ENCODE peak calls at places on chromosomes 11 and 22, in four cellular contexts. P, K, E and N are unnamed samples.

GRCh38 chr11:71936825-71937224 is 8.0 kb downstream of the RNF121 start:
- DNase-seq in P (no peak), E (no peak), K (no peak), N (no peak)

GRCh38 chr11:45092901-45093760 is 53.3 kb upstream of the PRDM11 start:
- DNase-seq in E (no peak), P (no peak), K (peak; percentile 55), N (peak; percentile 62)

GRCh38 chr11:74472030-74472429 is 4.7 kb upstream of the KCNE3 start:
- DNase-seq in K (no peak), E (no peak), P (no peak), N (no peak)

GRCh38 chr22:50274311-50274710 is 4.1 kb upstream of the MAPK11 start:
- DNase-seq in P (peak; percentile 54), K (peak; percentile 43), E (peak; percentile 55), N (peak; percentile 81)

GRCh38 chr11:129447654-129448239 is 72.1 kb downstream of the BARX2 start:
- DNase-seq in P (no peak), E (no peak), K (no peak), N (no peak)

GRCh38 chr11:113603277-113604059 is 102.6 kb downstream of the TMPRSS5 start:
- DNase-seq in P (no peak), K (no peak), E (no peak), N (peak; percentile 84)

GRCh38 chr11:19493446-19493845 is 219.2 kb upstream of the NAV2 start:
- DNase-seq in K (no peak), P (no peak), E (no peak), N (no peak)

GRCh38 chr11:64611961-64612646 is 21.1 kb downstream of the SLC22A12 start:
- DNase-seq in K (no peak), E (no peak), P (no peak), N (no peak)

GRCh38 chr11:79265756-79266322 is 175.0 kb downstream of the TENM4 start:
- DNase-seq in E (no peak), P (no peak), K (no peak), N (no peak)

GRCh38 chr11:57131080-57131790 is 50.5 kb upstream of the LRRC55 start:
- DNase-seq in E (no peak), P (no peak), K (no peak), N (peak; percentile 35)

GRCh38 chr11:69540118-69541000 is 58.9 kb downstream of the LINC01488 start:
- DNase-seq in K (no peak), E (no peak), P (no peak), N (no peak)

GRCh38 chr22:26573026-26573662 is 16.8 kb downstream of the TPST2 start:
- DNase-seq in K (no peak), P (no peak), E (no peak), N (peak; percentile 64)

GRCh38 chr11:72812604-72812967 is 1.6 kb upstream of the ATG16L2 start:
- DNase-seq in E (peak; percentile 69), P (no peak), K (no peak), N (no peak)

GRCh38 chr22:40443675-40444482 is 73.5 kb downstream of the SGSM3 start:
- DNase-seq in K (no peak), P (no peak), E (no peak), N (no peak)

GRCh38 chr11:5684627-5685362 is at the start of gene TRIM5:
- DNase-seq in P (peak; percentile 85), K (peak; percentile 77), E (no peak), N (peak; percentile 84)

GRCh38 chr22:23533771-23534191 is 46.3 kb downstream of the IGLL1 start:
- DNase-seq in P (no peak), K (no peak), E (no peak), N (no peak)

GRCh38 chr11:102462610-102463009 is 10.0 kb upstream of the TMEM123 start:
- DNase-seq in E (no peak), P (no peak), K (no peak), N (no peak)

GRCh38 chr11:57387284-57388030 is 3.0 kb downstream of the PRG2 start:
- DNase-seq in E (peak; percentile 7), K (no peak), P (no peak), N (peak; percentile 67)

GRCh38 chr22:26438006-26438405 is 8.9 kb downstream of the ASPHD2 start:
- DNase-seq in P (no peak), K (no peak), E (no peak), N (no peak)

GRCh38 chr11:35486446-35486845 is 39.0 kb downstream of the PAMR1 start:
- DNase-seq in P (no peak), K (no peak), E (no peak), N (no peak)

GRCh38 chr22:33842421-33843094 is 77.7 kb downstream of the LARGE1 start:
- DNase-seq in P (no peak), K (no peak), E (no peak), N (no peak)

GRCh38 chr11:83680351-83680750 is 394.2 kb upstream of the CCDC90B start:
- DNase-seq in K (no peak), P (no peak), E (peak; percentile 2), N (no peak)

GRCh38 chr11:8717876-8718753 is 35.5 kb downstream of the RPL27A start:
- DNase-seq in K (no peak), E (no peak), P (peak; percentile 85), N (peak; percentile 21)

GRCh38 chr22:41976070-41976901 is 7.0 kb downstream of the SEPTIN3 start:
- DNase-seq in P (no peak), K (peak; percentile 42), E (peak; percentile 58), N (peak; percentile 72)

GRCh38 chr11:41461057-41461681 is 1.7 kb upstream of the LRRC4C start:
- DNase-seq in K (no peak), E (no peak), P (no peak), N (peak; percentile 23)

GRCh38 chr22:30649430-30650007 is 13.9 kb downstream of the SLC35E4 start:
- DNase-seq in P (peak; percentile 70), K (peak; percentile 84), E (no peak), N (no peak)

GRCh38 chr11:64762916-64763803 is 3.4 kb upstream of the PYGM start:
- DNase-seq in P (no peak), K (no peak), E (no peak), N (peak; percentile 57)

GRCh38 chr22:44340271-44341239 is 27.8 kb upstream of the SHISAL1 start:
- DNase-seq in K (no peak), E (no peak), P (no peak), N (peak; percentile 16)